ENCODE peak calls at places on chromosomes 13 and 19, in nine cellular contexts. One of them, this sample, is unnamed.

GRCh38 chr13:23921451-23921888 is 24.2 kb upstream of the C1QTNF9B start:
- DNase-seq in T-helper 1 cell: peak; percentile 46
- DNase-seq in stimulated activated CD8-positive, alpha-beta memory T cell treated with anti-CD3 and anti-CD28 coated beads, Interleukin-7, amount 100 ng/mL, for 48 hours: no peak
- DNase-seq in IMR-90: peak; percentile 66
- DNase-seq in right lobe of liver: no peak
- DNase-seq in foreskin fibroblast: peak; percentile 67
- DNase-seq in NCI-H1105: peak; percentile 12
- DNase-seq in NCI-H1048: no peak
- DNase-seq in posterior cingulate gyrus: no peak
- DNase-seq in this sample: no peak

GRCh38 chr19:409006-409514 is at the start of gene C2CD4C:
- DNase-seq in T-helper 1 cell: no peak
- DNase-seq in stimulated activated CD8-positive, alpha-beta memory T cell treated with anti-CD3 and anti-CD28 coated beads, Interleukin-7, amount 100 ng/mL, for 48 hours: no peak
- DNase-seq in IMR-90: no peak
- DNase-seq in right lobe of liver: peak; percentile 51
- DNase-seq in foreskin fibroblast: peak; percentile 53
- DNase-seq in NCI-H1105: no peak
- DNase-seq in NCI-H1048: no peak
- DNase-seq in posterior cingulate gyrus: no peak
- DNase-seq in this sample: no peak

GRCh38 chr19:8069116-8069973 is 16.8 kb downstream of the CCL25 start:
- DNase-seq in T-helper 1 cell: no peak
- DNase-seq in stimulated activated CD8-positive, alpha-beta memory T cell treated with anti-CD3 and anti-CD28 coated beads, Interleukin-7, amount 100 ng/mL, for 48 hours: no peak
- DNase-seq in IMR-90: no peak
- DNase-seq in right lobe of liver: no peak
- DNase-seq in foreskin fibroblast: peak; percentile 9
- DNase-seq in NCI-H1105: no peak
- DNase-seq in NCI-H1048: no peak
- DNase-seq in posterior cingulate gyrus: no peak
- DNase-seq in this sample: no peak

GRCh38 chr19:44710483-44710882 is 11.5 kb downstream of the CEACAM16 start:
- DNase-seq in T-helper 1 cell: no peak
- DNase-seq in stimulated activated CD8-positive, alpha-beta memory T cell treated with anti-CD3 and anti-CD28 coated beads, Interleukin-7, amount 100 ng/mL, for 48 hours: no peak
- DNase-seq in IMR-90: no peak
- DNase-seq in right lobe of liver: no peak
- DNase-seq in foreskin fibroblast: no peak
- DNase-seq in NCI-H1105: no peak
- DNase-seq in NCI-H1048: no peak
- DNase-seq in posterior cingulate gyrus: no peak
- DNase-seq in this sample: no peak

GRCh38 chr13:43698743-43699142 is 88.0 kb downstream of the ENOX1 start:
- DNase-seq in T-helper 1 cell: no peak
- DNase-seq in stimulated activated CD8-positive, alpha-beta memory T cell treated with anti-CD3 and anti-CD28 coated beads, Interleukin-7, amount 100 ng/mL, for 48 hours: no peak
- DNase-seq in IMR-90: peak; percentile 73
- DNase-seq in right lobe of liver: no peak
- DNase-seq in foreskin fibroblast: peak; percentile 60
- DNase-seq in NCI-H1105: no peak
- DNase-seq in NCI-H1048: no peak
- DNase-seq in posterior cingulate gyrus: no peak
- DNase-seq in this sample: no peak

GRCh38 chr19:19407640-19407933 is 2.1 kb downstream of the GATAD2A start:
- DNase-seq in T-helper 1 cell: no peak
- DNase-seq in stimulated activated CD8-positive, alpha-beta memory T cell treated with anti-CD3 and anti-CD28 coated beads, Interleukin-7, amount 100 ng/mL, for 48 hours: no peak
- DNase-seq in IMR-90: no peak
- DNase-seq in right lobe of liver: no peak
- DNase-seq in foreskin fibroblast: no peak
- DNase-seq in NCI-H1105: no peak
- DNase-seq in NCI-H1048: no peak
- DNase-seq in posterior cingulate gyrus: no peak
- DNase-seq in this sample: no peak

GRCh38 chr19:31674503-31675186 is 325.4 kb upstream of the TSHZ3 start:
- DNase-seq in T-helper 1 cell: no peak
- DNase-seq in stimulated activated CD8-positive, alpha-beta memory T cell treated with anti-CD3 and anti-CD28 coated beads, Interleukin-7, amount 100 ng/mL, for 48 hours: no peak
- DNase-seq in IMR-90: peak; percentile 47
- DNase-seq in right lobe of liver: no peak
- DNase-seq in foreskin fibroblast: peak; percentile 5
- DNase-seq in NCI-H1105: no peak
- DNase-seq in NCI-H1048: no peak
- DNase-seq in posterior cingulate gyrus: no peak
- DNase-seq in this sample: no peak

GRCh38 chr13:60583911-60584753 is 187.1 kb downstream of the TDRD3 start:
- DNase-seq in T-helper 1 cell: peak; percentile 4
- DNase-seq in stimulated activated CD8-positive, alpha-beta memory T cell treated with anti-CD3 and anti-CD28 coated beads, Interleukin-7, amount 100 ng/mL, for 48 hours: peak; percentile 0
- DNase-seq in IMR-90: peak; percentile 73
- DNase-seq in right lobe of liver: no peak
- DNase-seq in foreskin fibroblast: peak; percentile 58
- DNase-seq in NCI-H1105: no peak
- DNase-seq in NCI-H1048: no peak
- DNase-seq in posterior cingulate gyrus: no peak
- DNase-seq in this sample: no peak

GRCh38 chr13:50152655-50153309 is 137.5 kb downstream of the KCNRG start:
- DNase-seq in T-helper 1 cell: peak; percentile 11
- DNase-seq in stimulated activated CD8-positive, alpha-beta memory T cell treated with anti-CD3 and anti-CD28 coated beads, Interleukin-7, amount 100 ng/mL, for 48 hours: no peak
- DNase-seq in IMR-90: no peak
- DNase-seq in right lobe of liver: no peak
- DNase-seq in foreskin fibroblast: no peak
- DNase-seq in NCI-H1105: no peak
- DNase-seq in NCI-H1048: no peak
- DNase-seq in posterior cingulate gyrus: no peak
- DNase-seq in this sample: no peak

GRCh38 chr19:4774136-4774535 is 17.4 kb upstream of the FEM1A start:
- DNase-seq in T-helper 1 cell: no peak
- DNase-seq in stimulated activated CD8-positive, alpha-beta memory T cell treated with anti-CD3 and anti-CD28 coated beads, Interleukin-7, amount 100 ng/mL, for 48 hours: no peak
- DNase-seq in IMR-90: no peak
- DNase-seq in right lobe of liver: no peak
- DNase-seq in foreskin fibroblast: no peak
- DNase-seq in NCI-H1105: no peak
- DNase-seq in NCI-H1048: no peak
- DNase-seq in posterior cingulate gyrus: no peak
- DNase-seq in this sample: no peak

GRCh38 chr19:679418-680286 is 3.5 kb downstream of the FSTL3 start:
- DNase-seq in T-helper 1 cell: peak; percentile 34
- DNase-seq in stimulated activated CD8-positive, alpha-beta memory T cell treated with anti-CD3 and anti-CD28 coated beads, Interleukin-7, amount 100 ng/mL, for 48 hours: no peak
- DNase-seq in IMR-90: peak; percentile 80
- DNase-seq in right lobe of liver: no peak
- DNase-seq in foreskin fibroblast: peak; percentile 91
- DNase-seq in NCI-H1105: no peak
- DNase-seq in NCI-H1048: no peak
- DNase-seq in posterior cingulate gyrus: no peak
- DNase-seq in this sample: no peak

GRCh38 chr19:51318687-51319675 is 7.5 kb downstream of the IGLON5 start:
- DNase-seq in T-helper 1 cell: no peak
- DNase-seq in stimulated activated CD8-positive, alpha-beta memory T cell treated with anti-CD3 and anti-CD28 coated beads, Interleukin-7, amount 100 ng/mL, for 48 hours: no peak
- DNase-seq in IMR-90: no peak
- DNase-seq in right lobe of liver: no peak
- DNase-seq in foreskin fibroblast: no peak
- DNase-seq in NCI-H1105: no peak
- DNase-seq in NCI-H1048: no peak
- DNase-seq in posterior cingulate gyrus: no peak
- DNase-seq in this sample: no peak

GRCh38 chr19:5253403-5254110 is 87.1 kb downstream of the PTPRS start:
- DNase-seq in T-helper 1 cell: no peak
- DNase-seq in stimulated activated CD8-positive, alpha-beta memory T cell treated with anti-CD3 and anti-CD28 coated beads, Interleukin-7, amount 100 ng/mL, for 48 hours: no peak
- DNase-seq in IMR-90: peak; percentile 44
- DNase-seq in right lobe of liver: no peak
- DNase-seq in foreskin fibroblast: peak; percentile 49
- DNase-seq in NCI-H1105: no peak
- DNase-seq in NCI-H1048: no peak
- DNase-seq in posterior cingulate gyrus: no peak
- DNase-seq in this sample: no peak

GRCh38 chr13:71760226-71760591 is 106.8 kb downstream of the DACH1 start:
- DNase-seq in T-helper 1 cell: no peak
- DNase-seq in stimulated activated CD8-positive, alpha-beta memory T cell treated with anti-CD3 and anti-CD28 coated beads, Interleukin-7, amount 100 ng/mL, for 48 hours: no peak
- DNase-seq in IMR-90: no peak
- DNase-seq in right lobe of liver: no peak
- DNase-seq in foreskin fibroblast: no peak
- DNase-seq in NCI-H1105: no peak
- DNase-seq in NCI-H1048: no peak
- DNase-seq in posterior cingulate gyrus: no peak
- DNase-seq in this sample: no peak